ENCODE peak calls at places on chromosomes 16 and 17, in eight cellular contexts. O is MM.1S; P is CD8-positive, alpha-beta memory T cell; L is left lung; E is endothelial cell of umbilical vein; K is right cardiac atrium; D is ovary; R is uterus. S is an unnamed sample. For H3K27me3 and H3K9me3, the result is how much of the 10 kb centered on the place peaks cover.

GRCh38 chr16:84501077-84501735 is 3.3 kb downstream of the MEAK7 start:
- DNase-seq in O (no peak), P (no peak), L (no peak), E (no peak), K (no peak), D (peak), R (no peak), S (no peak)

GRCh38 chr16:85124636-85125346 is 12.5 kb upstream of the CIBAR2 start:
- DNase-seq in O (no peak), P (no peak), L (no peak), E (no peak), K (no peak), D (no peak), R (no peak), S (no peak)

GRCh38 chr17:39595928-39596327 is 11.8 kb downstream of the NEUROD2 start:
- DNase-seq in O (no peak), P (no peak), L (no peak), E (no peak), K (no peak), D (no peak), R (no peak), S (no peak)

GRCh38 chr16:22739077-22739476 is 74.9 kb upstream of the HS3ST2 start:
- DNase-seq in O (no peak), P (no peak), L (no peak), E (no peak), K (no peak), D (no peak), R (no peak), S (no peak)

GRCh38 chr17:37844158-37844976 is 79.8 kb upstream of the TBC1D3K start:
- DNase-seq in O (peak), P (peak), L (peak), E (peak), K (peak), D (peak), R (no peak), S (peak)

GRCh38 chr17:70929226-70929625 is 759.9 kb downstream of the KCNJ2 start:
- DNase-seq in O (no peak), P (no peak), L (no peak), E (no peak), K (no peak), D (no peak), R (no peak), S (no peak)

GRCh38 chr16:56970934-56971767 is 9.4 kb downstream of the CETP start:
- DNase-seq in O (no peak), P (no peak), L (no peak), E (no peak), K (no peak), D (no peak), R (no peak), S (no peak)

GRCh38 chr17:66322764-66323163 is 20.4 kb downstream of the PRKCA start:
- DNase-seq in O (no peak), P (no peak), L (no peak), E (no peak), K (no peak), D (no peak), R (no peak), S (no peak)

GRCh38 chr17:879546-879945 is 97.4 kb downstream of the MRM3 start:
- DNase-seq in O (peak), P (peak), L (peak), E (peak), K (peak), D (peak), R (peak), S (peak)

GRCh38 chr17:80872999-80873951 is 118.4 kb upstream of the CHMP6 start:
- DNase-seq in O (no peak), P (no peak), L (peak), E (no peak), K (peak), D (peak), R (no peak), S (no peak)

GRCh38 chr17:71983828-71984227 is 137.0 kb upstream of the SOX9 start:
- DNase-seq in O (no peak), P (no peak), L (no peak), E (no peak), K (no peak), D (no peak), R (no peak), S (no peak)

GRCh38 chr16:89815639-89816348 is 653 bp downstream of the FANCA start:
- DNase-seq in O (no peak), P (no peak), L (peak), E (no peak), K (peak), D (no peak), R (no peak), S (no peak)

GRCh38 chr16:11152205-11152604 is 103.8 kb downstream of the SOCS1 start:
- DNase-seq in O (no peak), P (no peak), L (peak), E (no peak), K (no peak), D (no peak), R (no peak), S (no peak)

GRCh38 chr17:74642995-74643394 is 19.5 kb upstream of the CD300E start:
- DNase-seq in O (no peak), P (no peak), L (no peak), E (no peak), K (no peak), D (no peak), R (no peak), S (no peak)
- H3K27me3 ChIP-seq in O (half or more), P (under half), L (under half), E (under half), K (under half), D (under half), R (under half), S (half or more)

DNA sequence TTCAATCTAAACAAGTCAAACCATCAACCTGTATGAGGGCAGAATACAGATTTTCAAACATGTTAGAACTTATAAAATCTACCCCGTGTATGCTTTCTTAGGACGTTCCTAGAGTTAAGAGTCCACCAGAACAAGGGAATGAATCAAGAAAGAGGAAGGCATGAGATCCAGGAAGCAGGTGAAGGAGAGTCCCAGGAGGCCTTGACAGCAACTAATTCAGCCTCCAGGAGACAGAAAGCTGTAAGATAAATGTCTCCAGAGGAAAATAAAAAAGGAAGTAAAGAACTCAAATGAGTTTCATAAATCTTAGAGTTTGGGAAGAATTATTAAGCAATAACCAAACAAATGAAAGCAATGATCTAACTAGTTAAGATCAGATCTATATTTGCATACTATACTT is 2.7 kb downstream of the BRD7 start:
- DNase-seq in O (no peak), P (no peak), L (no peak), E (no peak), K (no peak), D (no peak), R (no peak), S (no peak)
- H3K9me3 ChIP-seq in O (under half), P (under half), L (under half), E (under half), K (under half), D (under half), R (under half), S (under half)

GRCh38 chr16:824194-824593 is 23.7 kb upstream of the GNG13 start:
- DNase-seq in O (no peak), P (no peak), L (no peak), E (no peak), K (no peak), D (no peak), R (no peak), S (no peak)
- H3K27me3 ChIP-seq in O (half or more), P (under half), L (under half), E (under half), K (under half), D (under half), R (under half), S (under half)

DNA sequence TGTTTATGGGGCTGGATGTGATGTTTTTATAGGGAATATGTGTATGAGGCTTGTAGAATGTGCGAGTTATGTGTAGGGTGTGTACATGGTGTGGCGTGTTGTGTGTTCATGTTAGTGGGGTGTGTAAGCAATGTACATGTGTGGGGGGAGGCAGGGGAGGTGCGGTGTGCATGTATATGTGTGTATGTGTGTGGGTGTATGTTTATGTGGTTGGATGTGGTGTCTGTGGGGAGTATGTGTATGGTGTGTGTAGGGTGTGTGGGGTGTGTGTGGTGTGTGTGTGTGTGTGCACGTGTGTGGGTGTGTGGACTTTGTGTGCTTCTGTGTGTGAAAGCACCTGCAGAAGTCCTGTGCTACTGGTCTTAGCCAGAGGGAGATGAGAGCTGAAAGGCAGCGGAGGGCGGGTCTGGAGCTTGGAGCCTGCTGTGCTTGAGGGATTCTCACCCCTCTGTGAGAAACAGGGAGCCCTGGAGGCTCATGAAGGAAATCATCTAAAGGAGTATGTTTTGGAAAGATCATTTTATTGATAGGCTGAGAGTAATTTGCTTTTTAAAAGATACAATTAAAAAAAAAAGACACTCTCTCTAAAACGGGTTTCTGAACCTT is 222.7 kb downstream of the HS3ST4 start:
- DNase-seq in O (no peak), P (no peak), L (no peak), E (no peak), K (no peak), D (no peak), R (no peak), S (no peak)
- H3K9me3 ChIP-seq in O (under half), P (under half), L (under half), E (under half), K (under half), D (under half), R (under half), S (under half)

GRCh38 chr17:58232707-58233156 is 5.7 kb upstream of the LPO start:
- DNase-seq in O (peak), P (no peak), L (no peak), E (no peak), K (no peak), D (no peak), R (no peak), S (no peak)

GRCh38 chr17:58233547-58233946 is 4.8 kb upstream of the LPO start:
- DNase-seq in O (no peak), P (no peak), L (no peak), E (no peak), K (no peak), D (no peak), R (no peak), S (no peak)

GRCh38 chr17:58238147-58238634 is at the start of gene LPO:
- DNase-seq in O (no peak), P (no peak), L (no peak), E (no peak), K (no peak), D (no peak), R (no peak), S (no peak)

GRCh38 chr17:58236394-58236793 is 2.0 kb upstream of the LPO start:
- DNase-seq in O (no peak), P (no peak), L (no peak), E (no peak), K (no peak), D (no peak), R (no peak), S (no peak)

DNA sequence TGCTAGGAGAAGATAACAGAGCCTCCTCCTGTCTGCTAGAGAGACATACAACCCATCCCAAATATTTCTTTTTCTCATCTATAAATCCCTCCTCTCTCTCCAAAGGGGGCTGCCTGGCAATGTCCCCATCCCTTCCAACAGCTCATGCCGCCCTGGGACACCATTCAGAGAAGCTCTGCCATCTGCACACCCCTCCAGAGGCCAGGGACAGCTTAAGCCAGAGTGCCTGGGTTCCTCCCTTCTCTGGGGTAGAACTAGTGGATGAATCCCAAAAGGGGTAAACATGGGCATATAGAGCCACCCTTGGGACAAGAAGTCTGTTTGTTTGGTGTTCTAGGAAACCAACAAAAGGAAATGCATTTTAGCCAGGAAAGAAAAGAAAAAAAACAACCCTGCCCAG is 2.6 kb upstream of the LPO start:
- DNase-seq in O (no peak), P (no peak), L (no peak), E (no peak), K (no peak), D (no peak), R (no peak), S (no peak)
- H3K27me3 ChIP-seq in O (half or more), P (under half), L (under half), E (under half), K (under half), D (under half), R (under half), S (half or more)

GRCh38 chr17:82948957-82949356 is 109.1 kb upstream of the ZNF750 start:
- DNase-seq in O (no peak), P (no peak), L (peak), E (no peak), K (no peak), D (peak), R (no peak), S (no peak)

GRCh38 chr17:82950525-82951102 is 110.8 kb upstream of the ZNF750 start:
- DNase-seq in O (no peak), P (no peak), L (peak), E (no peak), K (no peak), D (peak), R (peak), S (no peak)

GRCh38 chr17:82949361-82949760 is 109.5 kb upstream of the ZNF750 start:
- DNase-seq in O (no peak), P (no peak), L (peak), E (no peak), K (no peak), D (peak), R (peak), S (no peak)

GRCh38 chr17:82949984-82950383 is 110.2 kb upstream of the ZNF750 start:
- DNase-seq in O (no peak), P (no peak), L (peak), E (no peak), K (no peak), D (peak), R (peak), S (no peak)

GRCh38 chr17:82952019-82952418 is 112.2 kb upstream of the ZNF750 start:
- DNase-seq in O (no peak), P (no peak), L (no peak), E (no peak), K (peak), D (peak), R (no peak), S (no peak)
- H3K9me3 ChIP-seq in O (under half), P (under half), L (under half), E (under half), K (under half), D (under half), R (under half), S (under half)

GRCh38 chr17:79131274-79131635 is 56.6 kb downstream of the ENGASE start:
- DNase-seq in O (no peak), P (no peak), L (no peak), E (no peak), K (no peak), D (no peak), R (no peak), S (no peak)

GRCh38 chr17:79132271-79133064 is 57.8 kb downstream of the ENGASE start:
- DNase-seq in O (no peak), P (no peak), L (no peak), E (no peak), K (no peak), D (no peak), R (no peak), S (no peak)

GRCh38 chr17:79130536-79131273 is 56.1 kb downstream of the ENGASE start:
- DNase-seq in O (no peak), P (no peak), L (no peak), E (no peak), K (no peak), D (no peak), R (no peak), S (no peak)

GRCh38 chr17:79133214-79133613 is 58.6 kb downstream of the ENGASE start:
- DNase-seq in O (no peak), P (no peak), L (no peak), E (no peak), K (no peak), D (no peak), R (no peak), S (no peak)

GRCh38 chr17:79131701-79132100 is 57.1 kb downstream of the ENGASE start:
- DNase-seq in O (no peak), P (no peak), L (no peak), E (no peak), K (no peak), D (no peak), R (no peak), S (no peak)
- H3K27me3 ChIP-seq in O (half or more), P (under half), L (under half), E (under half), K (under half), D (under half), R (under half), S (half or more)